ENCODE peak calls at places on chromosome 7, in six cellular contexts. Z is NAMALWA, W is PC-9, C is M059J, J is AG04450, R is astrocyte of the cerebellum. U is an unnamed sample.

GRCh38 chr7:27994639-27995038 is 186.0 kb downstream of the JAZF1 start:
- DNase-seq in R (no peak), J (no peak), Z (no peak), W (no peak), C (peak), U (no peak)

GRCh38 chr7:17535776-17536175 is 237.3 kb downstream of the AHR start:
- DNase-seq in W (no peak), R (no peak), Z (no peak), J (no peak), C (peak), U (no peak)

GRCh38 chr7:137592232-137592896 is 248.8 kb upstream of the PTN start:
- DNase-seq in J (peak), R (peak), C (peak), W (peak), Z (peak), U (peak)

GRCh38 chr7:30028749-30029635 is 780 bp downstream of the PLEKHA8 start:
- DNase-seq in W (peak), C (peak), Z (peak), J (no peak), R (no peak), U (no peak)

GRCh38 chr7:46387646-46388045 is 466.6 kb upstream of the IGFBP3 start:
- DNase-seq in W (no peak), R (no peak), Z (no peak), J (no peak), C (peak), U (no peak)

GRCh38 chr7:69827140-69827919 is 229.1 kb downstream of the AUTS2 start:
- DNase-seq in J (no peak), C (no peak), R (no peak), W (no peak), Z (no peak), U (no peak)

GRCh38 chr7:87886875-87887274 is 10.6 kb downstream of the DBF4 start:
- DNase-seq in C (peak), R (peak), Z (peak), J (peak), W (peak), U (peak)

GRCh38 chr7:127736511-127736910 is 84.5 kb downstream of the SND1 start:
- DNase-seq in W (no peak), Z (no peak), C (no peak), J (no peak), R (no peak), U (no peak)

GRCh38 chr7:132133501-132133900 is 442.8 kb downstream of the PLXNA4 start:
- DNase-seq in R (no peak), W (no peak), Z (no peak), J (no peak), C (no peak), U (no peak)

GRCh38 chr7:20793258-20793657 is 6.6 kb upstream of the SP8 start:
- DNase-seq in Z (no peak), R (no peak), W (peak), J (no peak), C (no peak), U (no peak)